ENCODE peak calls at places on chromosomes 6 and 20, in ten cellular contexts. One of them, this sample, is unnamed.
A peak's percentile ranks its signal among the peaks of the same experiment; 100 is the strongest.

GRCh38 chr6:38639498-38640215 is at the start of gene BTBD9:
- DNase-seq in body of pancreas: peak; percentile 86
- DNase-seq in adrenal gland: peak; percentile 84
- DNase-seq in esophagus squamous epithelium: peak; percentile 30
- DNase-seq in stomach: peak; percentile 84
- DNase-seq in suprapubic skin: peak; percentile 89
- DNase-seq in IMR-90: peak; percentile 83
- DNase-seq in HCT116: peak; percentile 69
- DNase-seq in heart left ventricle: peak; percentile 85
- DNase-seq in spleen: peak; percentile 97
- DNase-seq in this sample: peak; percentile 92

GRCh38 chr6:138093632-138094031 is 13.6 kb downstream of the PERP start:
- DNase-seq in stomach: no peak
- DNase-seq in spleen: no peak
- DNase-seq in body of pancreas: no peak
- DNase-seq in IMR-90: no peak
- DNase-seq in adrenal gland: no peak
- DNase-seq in HCT116: no peak
- DNase-seq in heart left ventricle: no peak
- DNase-seq in suprapubic skin: no peak
- DNase-seq in esophagus squamous epithelium: no peak
- DNase-seq in this sample: no peak

GRCh38 chr6:53359843-53360834 is 11.4 kb upstream of the ELOVL5 start:
- DNase-seq in suprapubic skin: no peak
- DNase-seq in spleen: no peak
- DNase-seq in stomach: no peak
- DNase-seq in body of pancreas: no peak
- DNase-seq in HCT116: no peak
- DNase-seq in esophagus squamous epithelium: no peak
- DNase-seq in adrenal gland: peak; percentile 30
- DNase-seq in heart left ventricle: no peak
- DNase-seq in IMR-90: peak; percentile 13
- DNase-seq in this sample: no peak

GRCh38 chr6:82951389-82951788 is 114.3 kb downstream of the UBE3D start:
- DNase-seq in HCT116: no peak
- DNase-seq in body of pancreas: no peak
- DNase-seq in stomach: no peak
- DNase-seq in adrenal gland: no peak
- DNase-seq in heart left ventricle: no peak
- DNase-seq in esophagus squamous epithelium: no peak
- DNase-seq in spleen: no peak
- DNase-seq in IMR-90: no peak
- DNase-seq in suprapubic skin: no peak
- DNase-seq in this sample: no peak

GRCh38 chr6:148530394-148530923 is 187.8 kb downstream of the SASH1 start:
- DNase-seq in IMR-90: peak; percentile 98
- DNase-seq in heart left ventricle: no peak
- DNase-seq in body of pancreas: no peak
- DNase-seq in spleen: no peak
- DNase-seq in HCT116: no peak
- DNase-seq in adrenal gland: no peak
- DNase-seq in stomach: no peak
- DNase-seq in suprapubic skin: no peak
- DNase-seq in esophagus squamous epithelium: no peak
- DNase-seq in this sample: no peak

GRCh38 chr6:125102901-125103300 is 50.7 kb upstream of the TPD52L1 start:
- DNase-seq in stomach: no peak
- DNase-seq in IMR-90: peak; percentile 94
- DNase-seq in suprapubic skin: no peak
- DNase-seq in body of pancreas: no peak
- DNase-seq in esophagus squamous epithelium: no peak
- DNase-seq in spleen: no peak
- DNase-seq in HCT116: peak; percentile 21
- DNase-seq in heart left ventricle: no peak
- DNase-seq in adrenal gland: no peak
- DNase-seq in this sample: no peak

GRCh38 chr6:8743146-8743745 is 307.9 kb upstream of the SLC35B3 start:
- DNase-seq in IMR-90: no peak
- DNase-seq in spleen: no peak
- DNase-seq in stomach: no peak
- DNase-seq in suprapubic skin: no peak
- DNase-seq in adrenal gland: peak; percentile 18
- DNase-seq in body of pancreas: no peak
- DNase-seq in HCT116: peak; percentile 8
- DNase-seq in heart left ventricle: no peak
- DNase-seq in esophagus squamous epithelium: no peak
- DNase-seq in this sample: no peak

GRCh38 chr6:20338160-20338559 is 63.5 kb upstream of the E2F3 start:
- DNase-seq in esophagus squamous epithelium: no peak
- DNase-seq in HCT116: no peak
- DNase-seq in IMR-90: peak; percentile 35
- DNase-seq in body of pancreas: no peak
- DNase-seq in suprapubic skin: no peak
- DNase-seq in spleen: no peak
- DNase-seq in adrenal gland: no peak
- DNase-seq in stomach: no peak
- DNase-seq in heart left ventricle: no peak
- DNase-seq in this sample: no peak

GRCh38 chr6:12522347-12522746 is 194.2 kb upstream of the PHACTR1 start:
- DNase-seq in heart left ventricle: no peak
- DNase-seq in suprapubic skin: no peak
- DNase-seq in adrenal gland: no peak
- DNase-seq in esophagus squamous epithelium: no peak
- DNase-seq in stomach: no peak
- DNase-seq in IMR-90: peak; percentile 86
- DNase-seq in HCT116: no peak
- DNase-seq in body of pancreas: no peak
- DNase-seq in spleen: no peak
- DNase-seq in this sample: no peak

GRCh38 chr6:145962581-145962980 is 1.6 kb downstream of the SHPRH start:
- DNase-seq in IMR-90: no peak
- DNase-seq in spleen: no peak
- DNase-seq in heart left ventricle: no peak
- DNase-seq in HCT116: no peak
- DNase-seq in adrenal gland: no peak
- DNase-seq in stomach: no peak
- DNase-seq in body of pancreas: no peak
- DNase-seq in esophagus squamous epithelium: no peak
- DNase-seq in suprapubic skin: no peak
- DNase-seq in this sample: no peak
- H3K27ac ChIP-seq in IMR-90: no peak overlapping the region
- H3K27ac ChIP-seq in spleen: no peak overlapping the region
- H3K27ac ChIP-seq in heart left ventricle: no peak overlapping the region
- H3K27ac ChIP-seq in HCT116: no peak overlapping the region
- H3K27ac ChIP-seq in adrenal gland: no peak overlapping the region
- H3K27ac ChIP-seq in stomach: no peak overlapping the region
- H3K27ac ChIP-seq in body of pancreas: no peak overlapping the region
- H3K27ac ChIP-seq in esophagus squamous epithelium: no peak overlapping the region
- H3K27ac ChIP-seq in suprapubic skin: no peak overlapping the region
- H3K27ac ChIP-seq in this sample: no peak overlapping the region

DNA sequence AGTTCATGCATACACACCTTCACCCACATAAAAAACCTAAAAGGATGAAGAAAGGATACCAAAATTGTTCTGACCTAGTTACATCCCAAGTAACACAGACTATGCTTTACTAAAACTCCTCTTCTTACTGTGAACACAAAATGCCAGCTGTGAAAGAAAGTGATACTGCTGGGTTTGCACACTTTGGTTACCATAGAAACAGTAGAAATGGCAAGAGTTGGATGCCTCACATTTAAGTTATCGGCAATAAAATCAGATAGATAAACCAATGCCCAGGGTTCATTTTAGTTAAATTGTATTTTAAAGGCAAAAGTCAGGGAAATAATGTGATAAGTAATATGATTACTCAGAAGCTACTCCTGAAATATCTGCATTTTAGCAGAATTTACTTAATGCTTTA is 161.9 kb downstream of the CDK19 start:
- DNase-seq in heart left ventricle: no peak
- DNase-seq in HCT116: no peak
- DNase-seq in esophagus squamous epithelium: no peak
- DNase-seq in suprapubic skin: no peak
- DNase-seq in body of pancreas: no peak
- DNase-seq in adrenal gland: no peak
- DNase-seq in IMR-90: no peak
- DNase-seq in spleen: no peak
- DNase-seq in stomach: no peak
- DNase-seq in this sample: no peak
- H3K4me1 ChIP-seq in heart left ventricle: peaks cover 10% of the 10 kb centered on the region
- H3K4me1 ChIP-seq in HCT116: no peaks in the 10 kb centered on the region
- H3K4me1 ChIP-seq in esophagus squamous epithelium: peaks cover 20% of the 10 kb centered on the region
- H3K4me1 ChIP-seq in suprapubic skin: peaks cover 7% of the 10 kb centered on the region
- H3K4me1 ChIP-seq in body of pancreas: peaks cover 23% of the 10 kb centered on the region
- H3K4me1 ChIP-seq in adrenal gland: peaks cover 16% of the 10 kb centered on the region
- H3K4me1 ChIP-seq in IMR-90: no peaks in the 10 kb centered on the region
- H3K4me1 ChIP-seq in spleen: no peaks in the 10 kb centered on the region
- H3K4me1 ChIP-seq in stomach: peaks cover 40% of the 10 kb centered on the region
- H3K4me1 ChIP-seq in this sample: no peaks in the 10 kb centered on the region

GRCh38 chr6:105402090-105402980 is 547 bp downstream of the PREP start:
- DNase-seq in suprapubic skin: peak; percentile 80
- DNase-seq in body of pancreas: no peak
- DNase-seq in HCT116: no peak
- DNase-seq in adrenal gland: peak; percentile 59
- DNase-seq in IMR-90: peak; percentile 36
- DNase-seq in esophagus squamous epithelium: no peak
- DNase-seq in stomach: peak; percentile 36
- DNase-seq in spleen: no peak
- DNase-seq in heart left ventricle: no peak
- DNase-seq in this sample: peak; percentile 65

GRCh38 chr6:105400501-105400900 is 2.4 kb downstream of the PREP start:
- DNase-seq in body of pancreas: no peak
- DNase-seq in suprapubic skin: no peak
- DNase-seq in heart left ventricle: no peak
- DNase-seq in esophagus squamous epithelium: no peak
- DNase-seq in spleen: no peak
- DNase-seq in HCT116: no peak
- DNase-seq in IMR-90: no peak
- DNase-seq in stomach: no peak
- DNase-seq in adrenal gland: no peak
- DNase-seq in this sample: no peak

GRCh38 chr6:105401247-105402089 is 1.4 kb downstream of the PREP start:
- DNase-seq in spleen: no peak
- DNase-seq in adrenal gland: no peak
- DNase-seq in esophagus squamous epithelium: no peak
- DNase-seq in IMR-90: peak; percentile 41
- DNase-seq in heart left ventricle: no peak
- DNase-seq in stomach: no peak
- DNase-seq in suprapubic skin: no peak
- DNase-seq in body of pancreas: no peak
- DNase-seq in HCT116: no peak
- DNase-seq in this sample: no peak

GRCh38 chr6:105398859-105399258 is 4.0 kb downstream of the PREP start:
- DNase-seq in spleen: no peak
- DNase-seq in body of pancreas: no peak
- DNase-seq in IMR-90: no peak
- DNase-seq in stomach: no peak
- DNase-seq in adrenal gland: no peak
- DNase-seq in suprapubic skin: no peak
- DNase-seq in heart left ventricle: no peak
- DNase-seq in HCT116: no peak
- DNase-seq in esophagus squamous epithelium: no peak
- DNase-seq in this sample: no peak

GRCh38 chr6:105402981-105403935 is at the start of gene PREP:
- DNase-seq in suprapubic skin: peak; percentile 90
- DNase-seq in heart left ventricle: peak; percentile 91
- DNase-seq in spleen: peak; percentile 98
- DNase-seq in stomach: peak; percentile 91
- DNase-seq in adrenal gland: peak; percentile 87
- DNase-seq in esophagus squamous epithelium: peak; percentile 29
- DNase-seq in HCT116: peak; percentile 72
- DNase-seq in IMR-90: peak; percentile 81
- DNase-seq in body of pancreas: peak; percentile 90
- DNase-seq in this sample: peak; percentile 71
- TF ChIP-seq POLR2A in suprapubic skin: peak; percentile 30
- TF ChIP-seq POLR2A in heart left ventricle: peak; percentile 74
- TF ChIP-seq POLR2A in spleen: no peak
- TF ChIP-seq POLR2A in stomach: no peak
- TF ChIP-seq POLR2A in adrenal gland: peak; percentile 55
- TF ChIP-seq POLR2A in esophagus squamous epithelium: peak; percentile 57
- TF ChIP-seq POLR2A in HCT116: no peak
- TF ChIP-seq POLR2A in IMR-90: peak; percentile 66
- TF ChIP-seq POLR2A in body of pancreas: peak; percentile 67
- TF ChIP-seq POLR2A in this sample: peak; percentile 10

DNA sequence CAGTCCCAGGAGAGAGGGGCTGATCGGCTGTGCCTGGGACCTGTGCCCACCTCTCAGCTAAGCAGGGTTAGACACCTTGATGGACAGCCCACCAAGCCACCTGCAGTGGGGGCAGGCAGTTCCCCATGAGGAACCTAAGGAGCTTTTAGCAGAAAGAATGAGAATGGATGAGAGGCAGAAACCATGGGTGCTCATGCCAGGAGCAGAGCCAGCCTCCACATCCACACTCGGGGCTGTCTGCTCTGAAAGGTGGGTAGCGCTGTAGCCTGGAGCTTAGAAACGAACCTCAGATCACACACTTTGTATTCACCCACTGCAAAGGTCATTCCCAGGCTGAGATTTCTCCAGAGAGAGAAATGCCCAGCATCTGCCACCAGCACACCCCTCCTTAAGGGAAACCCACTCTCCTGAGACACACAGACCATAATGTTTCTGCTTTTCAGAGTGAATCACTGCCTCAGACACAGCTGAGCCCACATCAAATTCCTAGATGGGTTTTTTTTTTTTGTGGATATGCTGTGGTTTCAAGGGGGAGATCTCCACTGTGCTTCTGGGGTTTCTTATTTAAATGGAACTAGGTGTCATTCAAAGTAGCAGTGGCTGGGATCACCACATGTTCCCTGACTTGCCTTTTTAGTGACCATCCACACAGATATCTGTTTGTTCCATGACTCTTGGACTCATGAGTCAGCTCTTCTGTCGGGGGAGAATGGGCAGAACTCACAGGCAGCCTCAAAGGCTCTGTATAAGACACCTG is 218.9 kb downstream of the EYA2 start:
- DNase-seq in IMR-90: peak; percentile 76
- DNase-seq in suprapubic skin: no peak
- DNase-seq in HCT116: no peak
- DNase-seq in body of pancreas: no peak
- DNase-seq in stomach: no peak
- DNase-seq in heart left ventricle: no peak
- DNase-seq in esophagus squamous epithelium: no peak
- DNase-seq in spleen: no peak
- DNase-seq in adrenal gland: no peak
- DNase-seq in this sample: no peak
- H3K27ac ChIP-seq in IMR-90: no peak overlapping the region
- H3K27ac ChIP-seq in suprapubic skin: no peak overlapping the region
- H3K27ac ChIP-seq in HCT116: no peak overlapping the region
- H3K27ac ChIP-seq in body of pancreas: no peak overlapping the region
- H3K27ac ChIP-seq in stomach: no peak overlapping the region
- H3K27ac ChIP-seq in heart left ventricle: no peak overlapping the region
- H3K27ac ChIP-seq in esophagus squamous epithelium: no peak overlapping the region
- H3K27ac ChIP-seq in spleen: no peak overlapping the region
- H3K27ac ChIP-seq in adrenal gland: no peak overlapping the region
- H3K27ac ChIP-seq in this sample: no peak overlapping the region

This sample was measured in Peyer's patch.